ENCODE peak calls at places on chromosomes 5 and 9, in seven cellular contexts. K is hepatocyte, Z is astrocyte, U is fibroblast of lung, G is PC-3, J is H9, C is GM23338. B is an unnamed sample.

GRCh38 chr9:116039312-116039711 is 114.3 kb upstream of the PAPPA start:
- DNase-seq in G (no peak), K (no peak), Z (no peak), U (no peak), C (no peak), J (no peak), B (no peak)

GRCh38 chr9:134895849-134896833 is 15.5 kb downstream of the FCN2 start:
- DNase-seq in J (no peak), K (peak; percentile 62), U (peak; percentile 85), Z (peak; percentile 81), G (peak; percentile 61), C (no peak), B (no peak)

GRCh38 chr5:65198777-65199120 is 283.0 kb downstream of the ADAMTS6 start:
- DNase-seq in J (no peak), U (peak; percentile 86), Z (peak; percentile 100), K (no peak), C (no peak), G (peak; percentile 92), B (no peak)

GRCh38 chr5:72447751-72448150 is 59.5 kb downstream of the ZNF366 start:
- DNase-seq in G (no peak), U (no peak), Z (no peak), C (no peak), K (no peak), J (no peak), B (no peak)

GRCh38 chr5:32827981-32828380 is 116.9 kb downstream of the NPR3 start:
- DNase-seq in C (no peak), J (no peak), G (no peak), U (no peak), K (no peak), Z (no peak), B (no peak)

GRCh38 chr5:9498541-9499497 is 47.1 kb downstream of the SEMA5A start:
- DNase-seq in J (peak; percentile 52), U (peak; percentile 47), C (peak; percentile 82), Z (no peak), K (peak; percentile 40), G (peak; percentile 94), B (peak; percentile 1)

GRCh38 chr5:111198281-111198948 is 25.8 kb upstream of the CAMK4 start:
- DNase-seq in C (peak; percentile 11), K (no peak), G (no peak), J (no peak), Z (no peak), U (no peak), B (no peak)

GRCh38 chr5:82160948-82161347 is 117.2 kb downstream of the RPS23 start:
- DNase-seq in J (no peak), C (no peak), Z (no peak), U (no peak), K (no peak), G (peak; percentile 35), B (no peak)

GRCh38 chr5:145937432-145938250 is 1.3 kb downstream of the SH3RF2 start:
- DNase-seq in C (peak; percentile 40), J (peak; percentile 56), K (peak; percentile 76), U (no peak), Z (peak; percentile 79), G (peak; percentile 82), B (no peak)

GRCh38 chr5:10030219-10030831 is 219.4 kb downstream of the ATPSCKMT start:
- DNase-seq in U (peak; percentile 52), J (peak; percentile 72), Z (no peak), C (peak; percentile 77), G (peak; percentile 76), K (peak; percentile 39), B (peak; percentile 7)

GRCh38 chr9:72925891-72926290 is 27.0 kb downstream of the ALDH1A1 start:
- DNase-seq in U (no peak), K (no peak), C (no peak), Z (no peak), J (no peak), G (no peak), B (no peak)

GRCh38 chr5:137995077-137995746 is 37.7 kb downstream of the FAM13B start:
- DNase-seq in Z (peak; percentile 47), G (peak; percentile 43), U (peak; percentile 77), K (no peak), C (no peak), J (no peak), B (no peak)

GRCh38 chr5:76608833-76609232 is 14.4 kb downstream of the F2RL2 start:
- DNase-seq in J (no peak), Z (peak; percentile 68), G (no peak), U (peak; percentile 75), K (peak; percentile 37), C (no peak), B (peak; percentile 55)

GRCh38 chr5:156383510-156383909 is 56.5 kb downstream of the SGCD start:
- DNase-seq in J (no peak), U (peak; percentile 87), G (no peak), C (no peak), K (no peak), Z (peak; percentile 48), B (no peak)

GRCh38 chr9:297795-298119 is 83.1 kb downstream of the DOCK8 start:
- DNase-seq in G (no peak), Z (no peak), J (no peak), K (no peak), C (no peak), U (no peak), B (no peak)

GRCh38 chr5:6475626-6476312 is 27.1 kb downstream of the UBE2QL1 start:
- DNase-seq in U (no peak), G (peak; percentile 50), J (peak; percentile 95), Z (no peak), C (peak; percentile 81), K (no peak), B (no peak)

DNA sequence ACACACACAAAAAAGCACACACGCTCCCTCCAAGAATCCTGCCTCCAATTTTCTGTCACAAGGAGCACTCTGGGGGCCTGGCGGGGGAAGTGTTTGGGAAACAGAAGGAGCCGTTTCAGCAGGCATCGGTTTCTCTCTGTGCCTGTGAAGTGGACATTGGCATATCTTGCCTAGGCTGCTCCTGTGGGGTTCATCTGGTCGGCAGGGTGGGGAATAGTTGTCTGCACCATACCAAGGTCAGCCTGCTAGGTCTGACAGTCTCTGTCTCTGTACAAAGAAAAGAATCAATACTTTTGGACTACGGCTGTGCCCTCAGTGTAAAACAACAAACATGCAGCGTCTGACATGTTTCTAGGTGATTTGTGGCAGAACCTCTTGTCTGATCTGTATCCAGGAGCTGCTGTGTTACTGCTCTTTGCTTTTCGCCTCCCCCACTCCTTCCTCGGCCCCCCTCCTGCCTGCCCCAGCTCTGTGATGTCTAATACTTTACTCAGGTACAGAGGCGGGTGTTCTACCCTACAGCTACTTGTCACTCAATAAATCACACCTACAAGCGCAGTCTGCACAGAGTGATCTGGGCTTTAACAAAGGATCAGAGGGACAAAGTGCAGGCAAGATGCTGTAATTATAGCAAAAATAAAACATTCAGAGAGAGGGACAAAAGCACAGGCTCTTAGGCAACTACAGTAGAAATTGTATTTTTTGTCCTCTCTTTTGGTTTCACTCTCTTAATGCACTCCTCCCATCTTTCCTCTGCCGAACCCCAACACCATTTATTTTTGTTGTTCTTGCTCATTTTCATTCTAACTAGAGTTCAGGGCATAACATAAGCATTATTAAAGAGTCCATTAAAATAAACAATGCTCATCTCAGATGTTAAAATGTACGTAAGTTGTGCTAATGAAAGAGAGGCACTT is 216.7 kb downstream of the BNC2 start:
- DNase-seq in K (peak; percentile 29), Z (no peak), U (peak; percentile 53), J (no peak), G (no peak), C (peak; percentile 41), B (no peak)
- H2AFZ ChIP-seq in K (peak overlapping the region; percentile 16), Z (no peak overlapping the region), U (peak overlapping the region; percentile 24), J (no peak overlapping the region), G (no peak overlapping the region), C (no peak overlapping the region), B (no peak overlapping the region)

DNA sequence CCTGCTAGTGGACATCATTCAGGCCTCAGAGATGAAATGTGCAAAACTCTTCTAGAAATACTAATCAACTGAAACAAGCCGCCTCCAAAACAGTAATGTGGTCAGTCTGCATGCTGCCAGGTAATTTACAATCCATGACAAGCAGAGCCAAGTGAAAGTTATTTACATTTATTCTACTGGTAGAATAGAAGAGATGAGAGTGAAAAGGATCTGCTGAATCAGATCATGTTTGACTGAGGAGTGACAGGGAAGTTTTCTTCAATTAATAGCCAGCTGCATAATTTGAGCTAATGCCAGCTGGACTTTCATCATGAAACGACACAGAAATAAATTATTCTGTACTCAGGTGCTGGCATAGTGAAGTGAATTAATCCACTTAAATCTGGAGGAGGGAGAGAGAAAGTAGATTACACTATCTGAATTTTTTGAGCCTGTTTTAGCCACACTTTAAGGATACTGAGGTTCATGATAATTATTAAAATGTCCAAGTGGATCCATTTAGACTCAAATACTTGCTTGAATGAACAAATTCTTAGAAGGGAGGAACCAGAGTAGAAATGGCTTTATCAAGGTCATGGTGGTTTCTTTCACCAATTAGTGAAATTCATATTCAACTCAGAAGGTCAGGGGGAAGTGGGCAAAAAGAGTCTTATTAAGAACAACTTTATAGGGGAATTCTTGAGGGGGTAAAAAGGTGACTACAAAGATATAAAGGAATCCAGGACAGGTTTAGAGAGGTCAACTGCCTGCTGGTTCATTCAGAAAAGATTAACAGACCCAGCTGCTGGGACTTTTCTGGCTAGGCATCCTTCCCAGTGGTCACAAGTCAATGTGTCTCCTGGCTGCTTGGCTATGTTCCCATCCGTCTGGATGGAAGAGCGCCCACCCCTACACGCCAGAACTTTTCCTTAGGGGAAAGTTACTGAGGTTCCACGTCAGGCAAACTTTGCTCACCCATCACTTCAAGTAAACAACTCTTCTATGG is 350.4 kb downstream of the PDE4D start:
- DNase-seq in K (peak; percentile 26), G (no peak), C (no peak), J (no peak), Z (peak; percentile 90), U (peak; percentile 62), B (no peak)
- H3K27ac ChIP-seq in K (no peak overlapping the region), G (no peak overlapping the region), C (no peak overlapping the region), J (no peak overlapping the region), Z (no peak overlapping the region), U (no peak overlapping the region), B (no peak overlapping the region)

GRCh38 chr5:14243768-14244167 is 100.6 kb downstream of the TRIO start:
- DNase-seq in Z (no peak), C (no peak), J (no peak), U (no peak), K (no peak), G (no peak), B (no peak)
- H3K79me2 ChIP-seq in Z (peaks cover 100% of the 10 kb centered on the region), C (peaks cover 100% of the 10 kb centered on the region), J (peaks cover 22% of the 10 kb centered on the region), U (peaks cover 100% of the 10 kb centered on the region), K (peaks cover 96% of the 10 kb centered on the region), G (peaks cover 100% of the 10 kb centered on the region), B (no peaks in the 10 kb centered on the region)

DNA sequence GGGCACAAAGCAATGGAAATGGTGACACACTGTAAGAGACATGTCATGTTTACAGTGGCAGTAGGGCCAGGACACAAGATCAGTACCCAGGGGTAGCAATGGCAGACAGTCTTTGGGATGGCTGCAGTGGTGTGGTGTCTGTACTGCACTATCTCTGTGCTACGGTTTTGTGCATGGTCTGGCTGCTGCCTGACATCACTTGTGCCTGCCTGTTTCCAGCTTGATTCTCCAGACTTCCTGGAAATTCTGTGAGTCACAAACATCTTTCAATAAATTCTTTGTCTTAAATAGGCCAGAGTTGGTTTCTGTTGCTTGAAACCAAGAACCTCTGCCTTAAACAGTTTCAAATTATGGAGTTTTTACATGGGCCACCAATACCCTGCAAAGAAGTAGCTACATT is 188.3 kb downstream of the RFX3 start:
- DNase-seq in Z (peak; percentile 72), K (peak; percentile 38), G (peak; percentile 59), U (peak; percentile 71), J (no peak), C (no peak), B (no peak)
- H2AFZ ChIP-seq in Z (peak overlapping the region; percentile 48), K (no peak overlapping the region), G (no peak overlapping the region), U (peak overlapping the region; percentile 94), J (no peak overlapping the region), C (no peak overlapping the region), B (no peak overlapping the region)

B was measured in OCI-LY7.